ENCODE peak calls at places on chromosomes 12 and 14, in eight cellular contexts. One of them, this sample, is unnamed.

GRCh38 chr12:109900752-109901580 is 892 bp downstream of the TCHP start:
- DNase-seq in activated CD8-positive, alpha-beta memory T cell treated with anti-CD3 and anti-CD28 coated beads, Interleukin-2, amount 50 U/mL, for 4 hours: no peak
- DNase-seq in astrocyte of the spinal cord: peak
- DNase-seq in activated effector memory CD4-positive, alpha-beta T cell treated with Interleukin-2 at 50 U/mL for 16 hours: no peak
- DNase-seq in type B pancreatic cell: no peak
- DNase-seq in neural progenitor cell: peak
- DNase-seq in stimulated activated CD4-positive, alpha-beta T cell treated with anti-CD3 and anti-CD28 coated beads, Interleukin-1b, Interleukin-23, amount 100 ng/mL, for 1 hour: no peak
- DNase-seq in lung: no peak
- DNase-seq in this sample: no peak

GRCh38 chr14:32710351-32711102 is 228.2 kb upstream of the NPAS3 start:
- DNase-seq in activated effector memory CD4-positive, alpha-beta T cell treated with Interleukin-2 at 50 U/mL for 16 hours: no peak
- DNase-seq in astrocyte of the spinal cord: peak
- DNase-seq in stimulated activated CD4-positive, alpha-beta T cell treated with anti-CD3 and anti-CD28 coated beads, Interleukin-1b, Interleukin-23, amount 100 ng/mL, for 1 hour: no peak
- DNase-seq in type B pancreatic cell: no peak
- DNase-seq in neural progenitor cell: peak
- DNase-seq in lung: no peak
- DNase-seq in activated CD8-positive, alpha-beta memory T cell treated with anti-CD3 and anti-CD28 coated beads, Interleukin-2, amount 50 U/mL, for 4 hours: no peak
- DNase-seq in this sample: no peak

GRCh38 chr12:124916370-124917134 is 2.1 kb upstream of the UBC start:
- DNase-seq in neural progenitor cell: peak
- DNase-seq in activated effector memory CD4-positive, alpha-beta T cell treated with Interleukin-2 at 50 U/mL for 16 hours: no peak
- DNase-seq in stimulated activated CD4-positive, alpha-beta T cell treated with anti-CD3 and anti-CD28 coated beads, Interleukin-1b, Interleukin-23, amount 100 ng/mL, for 1 hour: no peak
- DNase-seq in lung: peak
- DNase-seq in type B pancreatic cell: no peak
- DNase-seq in activated CD8-positive, alpha-beta memory T cell treated with anti-CD3 and anti-CD28 coated beads, Interleukin-2, amount 50 U/mL, for 4 hours: no peak
- DNase-seq in astrocyte of the spinal cord: peak
- DNase-seq in this sample: peak

GRCh38 chr12:63857771-63858670 is 13.5 kb downstream of the SRGAP1 start:
- DNase-seq in astrocyte of the spinal cord: peak
- DNase-seq in activated CD8-positive, alpha-beta memory T cell treated with anti-CD3 and anti-CD28 coated beads, Interleukin-2, amount 50 U/mL, for 4 hours: no peak
- DNase-seq in lung: no peak
- DNase-seq in neural progenitor cell: no peak
- DNase-seq in stimulated activated CD4-positive, alpha-beta T cell treated with anti-CD3 and anti-CD28 coated beads, Interleukin-1b, Interleukin-23, amount 100 ng/mL, for 1 hour: no peak
- DNase-seq in type B pancreatic cell: no peak
- DNase-seq in activated effector memory CD4-positive, alpha-beta T cell treated with Interleukin-2 at 50 U/mL for 16 hours: no peak
- DNase-seq in this sample: no peak

GRCh38 chr12:2297004-2297403 is 244.2 kb downstream of the CACNA1C start:
- DNase-seq in stimulated activated CD4-positive, alpha-beta T cell treated with anti-CD3 and anti-CD28 coated beads, Interleukin-1b, Interleukin-23, amount 100 ng/mL, for 1 hour: no peak
- DNase-seq in lung: no peak
- DNase-seq in type B pancreatic cell: no peak
- DNase-seq in activated effector memory CD4-positive, alpha-beta T cell treated with Interleukin-2 at 50 U/mL for 16 hours: no peak
- DNase-seq in astrocyte of the spinal cord: no peak
- DNase-seq in neural progenitor cell: peak
- DNase-seq in activated CD8-positive, alpha-beta memory T cell treated with anti-CD3 and anti-CD28 coated beads, Interleukin-2, amount 50 U/mL, for 4 hours: no peak
- DNase-seq in this sample: no peak

GRCh38 chr14:95561001-95561412 is 26.2 kb downstream of the GLRX5 start:
- DNase-seq in activated CD8-positive, alpha-beta memory T cell treated with anti-CD3 and anti-CD28 coated beads, Interleukin-2, amount 50 U/mL, for 4 hours: peak
- DNase-seq in stimulated activated CD4-positive, alpha-beta T cell treated with anti-CD3 and anti-CD28 coated beads, Interleukin-1b, Interleukin-23, amount 100 ng/mL, for 1 hour: peak
- DNase-seq in neural progenitor cell: peak
- DNase-seq in type B pancreatic cell: peak
- DNase-seq in lung: peak
- DNase-seq in astrocyte of the spinal cord: peak
- DNase-seq in activated effector memory CD4-positive, alpha-beta T cell treated with Interleukin-2 at 50 U/mL for 16 hours: peak
- DNase-seq in this sample: peak

GRCh38 chr12:113899844-113900471 is 66.2 kb downstream of the RBM19 start:
- DNase-seq in activated CD8-positive, alpha-beta memory T cell treated with anti-CD3 and anti-CD28 coated beads, Interleukin-2, amount 50 U/mL, for 4 hours: no peak
- DNase-seq in neural progenitor cell: peak
- DNase-seq in lung: no peak
- DNase-seq in type B pancreatic cell: no peak
- DNase-seq in stimulated activated CD4-positive, alpha-beta T cell treated with anti-CD3 and anti-CD28 coated beads, Interleukin-1b, Interleukin-23, amount 100 ng/mL, for 1 hour: no peak
- DNase-seq in astrocyte of the spinal cord: no peak
- DNase-seq in activated effector memory CD4-positive, alpha-beta T cell treated with Interleukin-2 at 50 U/mL for 16 hours: no peak
- DNase-seq in this sample: no peak

GRCh38 chr14:91349481-91350074 is 68.0 kb downstream of the CCDC88C start:
- DNase-seq in activated effector memory CD4-positive, alpha-beta T cell treated with Interleukin-2 at 50 U/mL for 16 hours: peak
- DNase-seq in type B pancreatic cell: no peak
- DNase-seq in stimulated activated CD4-positive, alpha-beta T cell treated with anti-CD3 and anti-CD28 coated beads, Interleukin-1b, Interleukin-23, amount 100 ng/mL, for 1 hour: no peak
- DNase-seq in activated CD8-positive, alpha-beta memory T cell treated with anti-CD3 and anti-CD28 coated beads, Interleukin-2, amount 50 U/mL, for 4 hours: peak
- DNase-seq in neural progenitor cell: no peak
- DNase-seq in astrocyte of the spinal cord: no peak
- DNase-seq in lung: no peak
- DNase-seq in this sample: no peak

GRCh38 chr14:103402700-103403099 is 17.5 kb downstream of the MARK3 start:
- DNase-seq in stimulated activated CD4-positive, alpha-beta T cell treated with anti-CD3 and anti-CD28 coated beads, Interleukin-1b, Interleukin-23, amount 100 ng/mL, for 1 hour: no peak
- DNase-seq in lung: no peak
- DNase-seq in activated effector memory CD4-positive, alpha-beta T cell treated with Interleukin-2 at 50 U/mL for 16 hours: no peak
- DNase-seq in activated CD8-positive, alpha-beta memory T cell treated with anti-CD3 and anti-CD28 coated beads, Interleukin-2, amount 50 U/mL, for 4 hours: no peak
- DNase-seq in astrocyte of the spinal cord: peak
- DNase-seq in type B pancreatic cell: no peak
- DNase-seq in neural progenitor cell: no peak
- DNase-seq in this sample: no peak

This sample was measured in COLO829.